ENCODE peak calls at places on chromosomes 12 and 14, in five cellular contexts. J is GM12878, D is HCT116, O is astrocyte, A is osteoblast. Q is an unnamed sample.

GRCh38 chr12:60630796-60631195 is 1035.0 kb downstream of the SLC16A7 start:
- DNase-seq in J (no peak), D (no peak), O (no peak), A (no peak), Q (no peak)

GRCh38 chr12:24608108-24608507 is 340.8 kb downstream of the BCAT1 start:
- DNase-seq in J (no peak), D (no peak), O (no peak), A (no peak), Q (no peak)

GRCh38 chr12:51082561-51083139 is 746 bp downstream of the CSRNP2 start:
- DNase-seq in J (no peak), D (no peak), O (peak; percentile 42), A (no peak), Q (peak; percentile 46)

GRCh38 chr14:102121567-102121966 is 18.1 kb upstream of the WDR20 start:
- DNase-seq in J (no peak), D (no peak), O (no peak), A (no peak), Q (no peak)

GRCh38 chr12:15201456-15201855 is 19.8 kb downstream of the RERG start:
- DNase-seq in J (no peak), D (no peak), O (no peak), A (no peak), Q (no peak)

GRCh38 chr12:51269174-51270066 is 795 bp downstream of the SMAGP start:
- DNase-seq in J (no peak), D (no peak), O (peak; percentile 17), A (peak; percentile 85), Q (peak; percentile 64)

GRCh38 chr14:97524579-97525319 is 727.6 kb downstream of the VRK1 start:
- DNase-seq in J (no peak), D (no peak), O (no peak), A (no peak), Q (no peak)

GRCh38 chr12:104704224-104704623 is 247.5 kb downstream of the CHST11 start:
- DNase-seq in J (no peak), D (no peak), O (no peak), A (no peak), Q (no peak)

GRCh38 chr14:50082784-50083466 is 33.4 kb downstream of the VCPKMT start:
- DNase-seq in J (peak; percentile 92), D (no peak), O (peak; percentile 68), A (peak; percentile 90), Q (peak; percentile 94)

GRCh38 chr12:116959845-116960514 is 49.2 kb downstream of the FBXW8 start:
- DNase-seq in J (peak; percentile 40), D (no peak), O (peak; percentile 26), A (no peak), Q (no peak)

GRCh38 chr14:98137626-98138025 is 1134.4 kb downstream of the BCL11B start:
- DNase-seq in J (no peak), D (no peak), O (no peak), A (no peak), Q (peak; percentile 22)

GRCh38 chr12:1646908-1647669 is 18.1 kb downstream of the WNT5B start:
- DNase-seq in J (no peak), D (no peak), O (no peak), A (no peak), Q (no peak)

GRCh38 chr14:82855912-82856381 is 1322.3 kb upstream of the SEL1L start:
- DNase-seq in J (no peak), D (no peak), O (peak; percentile 44), A (no peak), Q (peak; percentile 8)

GRCh38 chr14:64707661-64708060 is 3.4 kb downstream of the PLEKHG3 start:
- DNase-seq in J (no peak), D (peak; percentile 78), O (peak; percentile 92), A (peak; percentile 92), Q (peak; percentile 96)

GRCh38 chr12:42819801-42820200 is 230.3 kb upstream of the PRICKLE1 start:
- DNase-seq in J (no peak), D (no peak), O (peak; percentile 19), A (no peak), Q (no peak)

GRCh38 chr12:131098178-131098981 is 144.7 kb downstream of the ADGRD1 start:
- DNase-seq in J (no peak), D (no peak), O (no peak), A (peak; percentile 60), Q (no peak)

GRCh38 chr12:5808956-5809355 is 136.1 kb downstream of the ANO2 start:
- DNase-seq in J (no peak), D (peak; percentile 54), O (peak; percentile 95), A (no peak), Q (peak; percentile 13)

GRCh38 chr12:14845350-14845750 is 2.0 kb upstream of the ART4 start:
- DNase-seq in J (no peak), D (peak; percentile 37), O (peak; percentile 41), A (no peak), Q (peak; percentile 42)

GRCh38 chr12:75525263-75525662 is 13.9 kb upstream of the KRR1 start:
- DNase-seq in J (no peak), D (no peak), O (no peak), A (peak; percentile 61), Q (no peak)

GRCh38 chr12:25653487-25654175 is 100.5 kb upstream of the LMNTD1 start:
- DNase-seq in J (no peak), D (no peak), O (no peak), A (no peak), Q (peak; percentile 8)

DNA sequence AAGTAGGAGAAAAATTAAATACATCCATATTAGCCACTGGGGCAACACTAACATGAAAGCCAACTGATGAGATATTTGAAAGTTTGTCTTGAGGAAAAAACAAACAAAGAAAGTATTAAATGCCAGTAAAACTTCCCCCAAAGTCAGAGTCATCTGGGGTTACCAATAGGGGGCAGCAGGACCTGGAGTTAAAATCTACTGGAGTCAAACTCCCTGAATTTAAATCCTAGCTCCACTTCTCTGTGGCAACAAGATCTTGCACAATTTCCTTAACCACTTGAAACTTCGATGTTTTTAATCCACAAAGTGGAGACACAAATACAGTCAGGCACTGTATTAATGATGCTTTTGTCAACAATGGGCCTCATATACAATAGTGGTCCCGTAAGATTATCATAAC is 14.4 kb downstream of the PLEKHG7 start:
- DNase-seq in J (no peak), D (peak; percentile 13), O (peak; percentile 2), A (no peak), Q (peak; percentile 23)
- H2AFZ ChIP-seq in J (no peak overlapping the region), D (peak overlapping the region; percentile 1), O (no peak overlapping the region), A (peak overlapping the region; percentile 10), Q (no peak overlapping the region)

DNA sequence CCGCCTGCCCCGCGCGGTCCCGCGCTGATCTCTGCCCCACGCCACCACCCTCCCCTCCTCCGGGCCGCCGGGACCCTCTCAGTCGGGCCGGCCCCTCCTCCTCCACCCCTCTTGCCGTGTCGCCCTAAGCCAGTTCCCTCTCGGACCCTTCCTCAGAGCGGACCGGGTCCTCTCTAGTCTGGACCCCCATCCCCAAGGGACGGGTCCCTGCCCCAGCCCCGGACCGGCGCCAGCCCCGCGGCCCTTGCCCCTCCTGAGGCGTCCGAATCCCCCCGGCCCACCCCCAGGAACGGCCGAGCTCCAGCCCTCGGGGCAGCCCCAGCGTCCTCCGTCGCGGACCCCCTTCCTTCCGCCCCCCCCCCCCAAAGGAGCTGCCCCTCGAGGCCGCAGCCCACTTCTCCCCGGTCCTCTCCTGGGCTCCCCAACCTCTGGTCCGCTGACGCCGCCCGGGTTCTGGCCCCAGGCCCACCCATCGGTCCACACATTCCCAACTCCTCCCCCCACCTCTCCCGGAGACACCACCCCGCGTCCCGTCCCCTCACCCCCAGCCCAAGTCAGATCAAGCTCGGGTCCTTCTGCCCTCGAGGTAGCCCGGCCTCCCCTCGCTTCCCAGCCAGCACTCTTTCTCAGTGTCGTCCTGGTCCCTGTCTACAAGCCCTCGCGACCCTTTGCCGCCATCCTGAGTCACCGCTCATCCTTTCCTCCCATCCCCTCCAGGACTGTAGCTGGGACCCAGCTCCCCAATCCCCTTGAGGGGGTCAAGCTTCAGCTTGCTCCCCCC is 690 bp downstream of the PPP4R4 start:
- DNase-seq in J (no peak), D (no peak), O (no peak), A (no peak), Q (no peak)
- H3K27me3 ChIP-seq in J (peaks cover 25% of the 10 kb centered on the region), D (no peaks in the 10 kb centered on the region), O (peaks cover 29% of the 10 kb centered on the region), A (peaks cover 38% of the 10 kb centered on the region), Q (no peaks in the 10 kb centered on the region)

DNA sequence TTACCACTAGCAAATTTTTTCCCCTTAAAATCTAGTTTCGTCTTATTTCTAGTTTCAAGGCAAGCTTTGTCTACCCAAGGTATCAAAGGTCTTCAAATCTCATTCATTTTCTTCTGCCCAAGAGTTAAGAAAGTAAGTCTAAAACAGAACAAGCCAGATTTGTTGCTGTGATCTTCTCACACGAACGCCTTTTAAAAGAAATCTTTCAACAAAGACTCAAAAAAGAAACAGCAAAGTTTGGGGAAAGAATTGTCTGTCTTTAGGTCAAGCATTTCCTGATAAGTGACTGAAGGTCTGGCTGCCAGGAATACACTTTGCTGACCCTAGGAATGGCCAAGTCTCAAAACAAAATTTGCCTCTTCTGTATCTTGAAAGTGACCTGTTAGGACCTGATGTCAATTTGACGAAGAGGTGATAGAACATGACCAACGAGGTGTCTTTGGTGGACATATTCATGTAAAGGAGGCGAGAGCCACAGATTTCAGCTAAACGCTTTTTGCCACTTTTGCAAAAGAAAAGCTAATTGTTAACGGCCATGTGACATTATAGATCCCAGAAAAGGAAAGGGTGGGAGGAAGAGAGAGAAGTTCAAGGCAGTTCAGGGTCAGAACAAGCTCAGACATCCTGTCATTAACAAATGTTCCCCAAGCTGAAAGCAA is 1.7 kb downstream of the CDK17 start:
- DNase-seq in J (no peak), D (no peak), O (no peak), A (peak; percentile 69), Q (no peak)
- H2AFZ ChIP-seq in J (peak overlapping the region; percentile 35), D (no peak overlapping the region), O (no peak overlapping the region), A (no peak overlapping the region), Q (peak overlapping the region; percentile 47)

DNA sequence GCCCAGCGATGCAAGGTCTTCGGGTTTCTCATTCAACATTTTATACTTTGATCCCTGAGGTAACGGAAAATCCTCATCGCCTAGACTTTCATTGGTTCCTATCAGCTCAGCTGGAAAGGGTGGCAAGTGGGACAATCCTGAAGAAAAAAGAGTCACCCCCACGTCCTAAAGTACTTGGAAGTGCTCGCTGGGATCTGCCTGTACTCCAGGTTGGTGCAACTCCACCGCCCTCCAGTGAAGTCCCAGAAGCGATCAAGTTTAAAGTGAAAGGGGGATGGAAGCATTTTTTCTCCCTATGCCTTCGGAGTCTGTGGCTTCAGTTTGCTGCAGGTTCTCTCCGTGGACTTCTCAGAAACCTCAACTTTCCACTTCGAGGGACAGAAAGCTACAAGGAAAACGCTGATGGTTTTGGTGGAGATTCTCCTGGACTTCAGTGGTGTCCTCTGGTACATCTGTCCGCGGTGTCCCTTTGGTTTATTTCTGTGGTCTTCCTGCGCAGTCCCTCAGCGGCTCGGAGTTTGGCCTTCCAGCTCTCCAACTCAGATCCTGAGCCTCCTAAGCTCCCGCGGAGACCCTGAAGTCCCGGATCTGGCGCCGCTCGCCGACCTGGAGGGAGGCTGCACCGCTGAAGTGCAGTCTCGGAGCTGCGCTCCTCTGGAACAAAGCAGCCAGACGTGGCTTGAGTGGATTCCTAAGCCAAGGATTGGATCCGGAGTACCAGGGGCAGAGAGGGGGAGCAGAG is 1.7 kb upstream of the LRFN5 start:
- DNase-seq in J (no peak), D (no peak), O (peak; percentile 81), A (peak; percentile 88), Q (no peak)
- H3K27me3 ChIP-seq in J (peaks cover 9% of the 10 kb centered on the region), D (no peaks in the 10 kb centered on the region), O (peaks cover 22% of the 10 kb centered on the region), A (peaks cover 51% of the 10 kb centered on the region), Q (peaks cover 42% of the 10 kb centered on the region)

GRCh38 chr14:89327771-89328212 is 89.2 kb downstream of the FOXN3 start:
- DNase-seq in J (no peak), D (no peak), O (peak; percentile 91), A (no peak), Q (no peak)
- H2AFZ ChIP-seq in J (no peak overlapping the region), D (no peak overlapping the region), O (no peak overlapping the region), A (no peak overlapping the region), Q (no peak overlapping the region)

GRCh38 chr12:106132175-106133135 is 6.3 kb downstream of the NUAK1 start:
- DNase-seq in J (no peak), D (no peak), O (no peak), A (no peak), Q (no peak)
- H3K27me3 ChIP-seq in J (peaks cover 3% of the 10 kb centered on the region), D (no peaks in the 10 kb centered on the region), O (no peaks in the 10 kb centered on the region), A (no peaks in the 10 kb centered on the region), Q (no peaks in the 10 kb centered on the region)